ENCODE peak calls at places on chromosome 4, in seven cellular contexts. S is ascending aorta, G is PC-3, T is ovary, E is left ventricle myocardium inferior, R is heart right ventricle, O is Peyer's patch. H is an unnamed sample. For H3K27me3, the result is how much of the 10 kb centered on the place peaks cover.

GRCh38 chr4:80295841-80296240 is 29.4 kb downstream of the FGF5 start:
- DNase-seq in S (no peak), G (no peak), T (no peak), E (no peak), R (no peak), O (no peak), H (no peak)

GRCh38 chr4:113316879-113317278 is 267.4 kb downstream of the ANK2 start:
- DNase-seq in S (no peak), G (no peak), T (no peak), E (no peak), R (peak), O (peak), H (no peak)

GRCh38 chr4:68299492-68300457 is 50.1 kb downstream of the YTHDC1 start:
- DNase-seq in S (no peak), G (no peak), T (no peak), E (no peak), R (no peak), O (no peak), H (no peak)

GRCh38 chr4:140061883-140062282 is 92.1 kb downstream of the MAML3 start:
- DNase-seq in S (no peak), G (no peak), T (no peak), E (no peak), R (no peak), O (no peak), H (no peak)

GRCh38 chr4:105145913-105146285 is 777 bp upstream of the TET2 start:
- DNase-seq in S (no peak), G (no peak), T (no peak), E (peak), R (no peak), O (peak), H (no peak)

GRCh38 chr4:147683172-147683571 is 791 bp downstream of the PRMT9 start:
- DNase-seq in S (no peak), G (peak), T (peak), E (no peak), R (no peak), O (no peak), H (no peak)

GRCh38 chr4:26023191-26023972 is 109.4 kb downstream of the SMIM20 start:
- DNase-seq in S (no peak), G (peak), T (no peak), E (no peak), R (no peak), O (no peak), H (no peak)

GRCh38 chr4:172998527-172999469 is 169.8 kb upstream of the GALNT7 start:
- DNase-seq in S (no peak), G (peak), T (no peak), E (no peak), R (no peak), O (no peak), H (no peak)

GRCh38 chr4:187191676-187192075 is 468.0 kb upstream of the FAT1 start:
- DNase-seq in S (no peak), G (no peak), T (no peak), E (no peak), R (no peak), O (no peak), H (no peak)

GRCh38 chr4:100098681-100099080 is 91.6 kb downstream of the DDIT4L start:
- DNase-seq in S (no peak), G (no peak), T (no peak), E (no peak), R (no peak), O (no peak), H (no peak)

GRCh38 chr4:10180603-10180926 is 64.0 kb upstream of the WDR1 start:
- DNase-seq in S (no peak), G (no peak), T (no peak), E (no peak), R (no peak), O (no peak), H (no peak)

GRCh38 chr4:115279300-115279699 is 165.9 kb upstream of the NDST4 start:
- DNase-seq in S (no peak), G (peak), T (no peak), E (no peak), R (no peak), O (no peak), H (no peak)
- H3K27ac ChIP-seq in S (no peak), G (no peak), T (no peak), E (no peak), R (no peak), O (no peak), H (no peak)

GRCh38 chr4:153787156-153787555 is 1.7 kb downstream of the SFRP2 start:
- DNase-seq in S (no peak), G (no peak), T (no peak), E (no peak), R (no peak), O (no peak), H (no peak)

GRCh38 chr4:153788419-153789276 is at the start of gene SFRP2:
- DNase-seq in S (no peak), G (no peak), T (no peak), E (no peak), R (no peak), O (no peak), H (no peak)

GRCh38 chr4:153785830-153786721 is 2.8 kb downstream of the SFRP2 start:
- DNase-seq in S (no peak), G (peak), T (no peak), E (no peak), R (no peak), O (no peak), H (no peak)

GRCh38 chr4:153789741-153790651 is 1.1 kb upstream of the SFRP2 start:
- DNase-seq in S (no peak), G (no peak), T (no peak), E (no peak), R (no peak), O (no peak), H (no peak)

DNA sequence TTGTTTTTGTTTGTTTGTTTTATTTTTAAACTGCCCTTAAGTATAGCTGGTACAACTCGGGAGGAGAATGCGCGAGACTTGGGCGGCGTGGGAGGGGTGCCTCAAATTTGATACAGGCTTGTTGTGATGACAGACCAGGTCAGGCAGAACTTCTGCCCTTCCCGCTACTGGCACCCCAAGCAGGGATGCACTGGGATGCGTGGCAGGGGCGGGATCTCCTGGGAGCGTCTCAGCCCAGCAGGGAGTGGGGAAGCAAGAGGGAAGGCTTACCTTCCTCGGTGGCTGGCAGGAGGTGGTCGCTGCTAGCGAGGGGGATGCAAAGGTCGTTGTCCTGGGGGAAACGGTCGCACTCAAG is 842 bp downstream of the SFRP2 start:
- DNase-seq in S (no peak), G (no peak), T (no peak), E (no peak), R (no peak), O (no peak), H (no peak)
- H3K27me3 ChIP-seq in S (under half), G (under half), T (under half), E (half or more), R (half or more), O (half or more), H (under half)

DNA sequence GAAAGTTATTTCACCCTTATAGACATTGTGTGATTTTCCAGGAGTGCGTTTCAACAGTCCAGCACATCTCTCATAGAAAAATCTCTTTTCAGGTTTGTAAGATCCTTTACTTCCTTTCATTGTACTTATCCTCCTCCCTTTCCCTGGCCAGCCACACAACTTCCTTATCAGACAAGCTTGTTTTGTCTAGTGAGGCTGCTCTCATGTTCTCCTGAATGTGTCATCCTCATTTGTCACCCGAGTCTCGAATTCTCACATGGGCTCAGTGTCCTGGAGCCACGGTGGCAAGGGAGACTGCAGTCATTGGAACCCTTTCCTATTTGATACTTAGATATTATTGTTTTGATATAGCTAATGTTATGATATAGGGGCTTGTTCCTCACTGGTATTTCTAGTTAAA is 16.9 kb downstream of the SYNPO2 start:
- DNase-seq in S (no peak), G (no peak), T (no peak), E (no peak), R (no peak), O (no peak), H (no peak)
- H3K27ac ChIP-seq in S (peak), G (no peak), T (peak), E (peak), R (peak), O (peak), H (peak)

DNA sequence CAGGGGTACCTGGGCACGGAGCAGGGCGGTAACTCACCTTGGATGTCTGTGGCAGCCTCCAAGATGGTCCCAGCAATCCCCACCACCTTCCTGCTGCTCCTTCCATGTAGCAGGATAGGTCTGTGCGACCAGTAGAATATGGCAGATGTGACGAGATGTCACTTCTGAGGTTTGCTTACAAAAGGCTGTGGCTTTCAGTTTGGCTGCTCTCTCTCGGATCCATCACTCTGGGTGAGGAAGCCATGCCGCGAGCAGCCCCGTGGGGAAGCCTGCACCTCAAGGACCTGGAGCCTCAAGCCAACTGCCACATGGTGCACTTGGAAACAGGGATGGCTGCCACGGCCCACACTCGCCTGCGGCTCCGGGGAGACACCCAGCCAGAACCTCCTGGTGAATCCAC is 37.6 kb downstream of the WFS1 start:
- DNase-seq in S (no peak), G (no peak), T (no peak), E (no peak), R (no peak), O (no peak), H (no peak)
- H3K27me3 ChIP-seq in S (under half), G (under half), T (under half), E (under half), R (under half), O (under half), H (under half)